ENCODE peak calls at places on chromosome 11, in nine cellular contexts. T is transverse colon, Q is upper lobe of left lung, S is HCT116, Y is spleen, H is SK-N-SH, E is stomach, I is endothelial cell of umbilical vein, G is esophagus muscularis mucosa. C is an unnamed sample.

GRCh38 chr11:109140857-109141515 is 281.0 kb upstream of the C11orf87 start:
- DNase-seq in Q (no peak), T (no peak), H (no peak), G (no peak), S (no peak), E (no peak), I (no peak), Y (no peak), C (no peak)

GRCh38 chr11:120170741-120171261 is 32.9 kb upstream of the TRIM29 start:
- DNase-seq in T (no peak), I (no peak), H (no peak), Y (no peak), E (no peak), Q (peak), S (no peak), G (peak), C (no peak)

GRCh38 chr11:63277345-63277943 is 34.0 kb upstream of the SLC22A25 start:
- DNase-seq in I (no peak), E (no peak), H (no peak), G (no peak), Q (no peak), T (no peak), S (no peak), Y (no peak), C (no peak)

GRCh38 chr11:126465573-126466287 is 110.2 kb downstream of the ST3GAL4 start:
- DNase-seq in G (no peak), S (no peak), Q (no peak), H (peak), E (peak), T (peak), Y (peak), I (no peak), C (no peak)

GRCh38 chr11:62370743-62371440 is 33.6 kb downstream of the ASRGL1 start:
- DNase-seq in S (no peak), G (no peak), I (no peak), Y (peak), H (no peak), Q (peak), T (peak), E (peak), C (no peak)

GRCh38 chr11:47186076-47186936 is at the start of gene PACSIN3:
- DNase-seq in Q (peak), Y (peak), G (no peak), E (peak), T (peak), I (peak), H (peak), S (no peak), C (no peak)

GRCh38 chr11:30107899-30108298 is 91.1 kb upstream of the KCNA4 start:
- DNase-seq in T (no peak), I (no peak), G (no peak), H (no peak), Y (no peak), E (no peak), Q (no peak), S (no peak), C (no peak)

GRCh38 chr11:45156201-45156600 is 9.8 kb downstream of the PRDM11 start:
- DNase-seq in Q (no peak), Y (peak), T (no peak), S (no peak), H (no peak), E (no peak), I (no peak), G (no peak), C (no peak)

GRCh38 chr11:6354651-6355485 is 34.6 kb upstream of the CAVIN3 start:
- DNase-seq in T (no peak), Q (no peak), Y (no peak), I (peak), E (no peak), H (no peak), S (no peak), G (no peak), C (no peak)

GRCh38 chr11:117998664-117999353 is 12.6 kb downstream of the IL10RA start:
- DNase-seq in G (no peak), T (no peak), H (no peak), I (no peak), E (no peak), S (no peak), Q (peak), Y (peak), C (no peak)

GRCh38 chr11:73268671-73269271 is 3.4 kb upstream of the P2RY6 start:
- DNase-seq in G (no peak), S (no peak), Y (no peak), I (no peak), E (peak), Q (no peak), H (no peak), T (no peak), C (no peak)

GRCh38 chr11:20035701-20036601 is 124.3 kb downstream of the DBX1 start:
- DNase-seq in Q (no peak), I (no peak), H (no peak), Y (no peak), S (no peak), E (no peak), G (no peak), T (no peak), C (no peak)

GRCh38 chr11:10263929-10264328 is 30.1 kb downstream of the SBF2 start:
- DNase-seq in S (no peak), E (no peak), Y (no peak), I (no peak), H (no peak), T (no peak), G (no peak), Q (no peak), C (no peak)

GRCh38 chr11:66546368-66546965 is at the start of gene ACTN3:
- DNase-seq in Q (peak), G (no peak), E (no peak), S (no peak), Y (peak), I (no peak), T (peak), H (peak), C (peak)

GRCh38 chr11:112280268-112281126 is 19.8 kb upstream of the PLET1 start:
- DNase-seq in T (peak), S (peak), I (peak), Q (no peak), H (peak), Y (peak), E (peak), G (no peak), C (peak)

GRCh38 chr11:90124371-90124770 is 10.1 kb upstream of the NAALAD2 start:
- DNase-seq in T (no peak), E (no peak), Y (no peak), H (no peak), I (no peak), S (no peak), Q (no peak), G (no peak), C (no peak)

GRCh38 chr11:70595452-70595851 is 197.1 kb downstream of the CTTN start:
- DNase-seq in Q (no peak), S (no peak), E (no peak), G (no peak), Y (no peak), T (no peak), I (no peak), H (no peak), C (no peak)

GRCh38 chr11:2265854-2266585 is 4.4 kb downstream of the ASCL2 start:
- DNase-seq in H (no peak), I (no peak), Y (no peak), G (peak), Q (no peak), E (peak), S (no peak), T (no peak), C (peak)

GRCh38 chr11:121041072-121041471 is 17.2 kb downstream of the TBCEL start:
- DNase-seq in T (no peak), Q (no peak), Y (no peak), E (no peak), G (no peak), S (no peak), H (no peak), I (no peak), C (no peak)

GRCh38 chr11:8799273-8799672 is 111.7 kb upstream of the AKIP1 start:
- DNase-seq in Y (no peak), I (no peak), T (no peak), Q (no peak), H (no peak), E (no peak), S (no peak), G (no peak), C (no peak)

GRCh38 chr11:79087957-79088318 is 352.9 kb downstream of the TENM4 start:
- DNase-seq in H (peak), E (no peak), T (no peak), I (no peak), G (no peak), Y (no peak), Q (no peak), S (no peak), C (no peak)

GRCh38 chr11:117492578-117493251 is 165.1 kb downstream of the CEP164 start:
- DNase-seq in T (no peak), Y (peak), Q (no peak), I (no peak), E (no peak), G (no peak), S (no peak), H (peak), C (no peak)

GRCh38 chr11:2012440-2012839 is 14.8 kb upstream of the H19 start:
- DNase-seq in G (no peak), H (no peak), I (no peak), T (no peak), S (no peak), E (no peak), Q (no peak), Y (no peak), C (no peak)

GRCh38 chr11:736431-736830 is 10.8 kb upstream of the TALDO1 start:
- DNase-seq in G (no peak), Y (no peak), E (no peak), H (no peak), Q (no peak), S (no peak), T (no peak), I (no peak), C (no peak)

GRCh38 chr11:45079943-45080719 is 66.3 kb upstream of the PRDM11 start:
- DNase-seq in Q (no peak), H (no peak), Y (peak), I (no peak), E (peak), G (no peak), T (peak), S (no peak), C (no peak)

GRCh38 chr11:93570759-93571413 is 27.7 kb upstream of the SMCO4 start:
- DNase-seq in T (peak), E (no peak), G (no peak), S (no peak), Q (no peak), H (no peak), I (no peak), Y (no peak), C (peak)

GRCh38 chr11:4665424-4665823 is 21.6 kb downstream of the OR51E1 start:
- DNase-seq in E (no peak), Y (no peak), S (no peak), T (no peak), H (no peak), I (no peak), G (no peak), Q (no peak), C (no peak)

GRCh38 chr11:106322111-106322510 is 244.6 kb downstream of the AASDHPPT start:
- DNase-seq in G (no peak), T (no peak), Y (no peak), I (no peak), S (no peak), H (no peak), E (no peak), Q (no peak), C (no peak)

GRCh38 chr11:8638300-8638699 is 44.2 kb downstream of the TRIM66 start:
- DNase-seq in G (no peak), Y (no peak), S (no peak), Q (no peak), T (no peak), I (no peak), E (no peak), H (no peak), C (no peak)

GRCh38 chr11:79170289-79170688 is 270.5 kb downstream of the TENM4 start:
- DNase-seq in S (no peak), Q (no peak), T (no peak), Y (no peak), I (no peak), H (no peak), G (no peak), E (no peak), C (no peak)

GRCh38 chr11:78292109-78292803 is 103.5 kb downstream of the USP35 start:
- DNase-seq in E (no peak), Y (no peak), Q (no peak), H (no peak), T (no peak), S (no peak), G (no peak), I (no peak), C (no peak)

GRCh38 chr11:3080104-3080503 is 22.9 kb upstream of the CARS1 start:
- DNase-seq in H (no peak), I (no peak), E (no peak), T (no peak), Y (no peak), Q (no peak), S (no peak), G (no peak), C (no peak)

GRCh38 chr11:68169442-68169841 is 43.7 kb downstream of the KMT5B start:
- DNase-seq in T (no peak), E (no peak), G (no peak), I (no peak), Q (no peak), H (no peak), S (no peak), Y (no peak), C (no peak)

GRCh38 chr11:66720223-66720898 is 8.7 kb downstream of the SPTBN2 start:
- DNase-seq in S (peak), I (peak), E (peak), H (peak), Q (no peak), G (no peak), Y (peak), T (peak), C (peak)

GRCh38 chr11:128927683-128928336 is 14.9 kb downstream of the TP53AIP1 start:
- DNase-seq in S (no peak), T (no peak), E (no peak), Y (peak), H (no peak), Q (no peak), G (no peak), I (no peak), C (no peak)

DNA sequence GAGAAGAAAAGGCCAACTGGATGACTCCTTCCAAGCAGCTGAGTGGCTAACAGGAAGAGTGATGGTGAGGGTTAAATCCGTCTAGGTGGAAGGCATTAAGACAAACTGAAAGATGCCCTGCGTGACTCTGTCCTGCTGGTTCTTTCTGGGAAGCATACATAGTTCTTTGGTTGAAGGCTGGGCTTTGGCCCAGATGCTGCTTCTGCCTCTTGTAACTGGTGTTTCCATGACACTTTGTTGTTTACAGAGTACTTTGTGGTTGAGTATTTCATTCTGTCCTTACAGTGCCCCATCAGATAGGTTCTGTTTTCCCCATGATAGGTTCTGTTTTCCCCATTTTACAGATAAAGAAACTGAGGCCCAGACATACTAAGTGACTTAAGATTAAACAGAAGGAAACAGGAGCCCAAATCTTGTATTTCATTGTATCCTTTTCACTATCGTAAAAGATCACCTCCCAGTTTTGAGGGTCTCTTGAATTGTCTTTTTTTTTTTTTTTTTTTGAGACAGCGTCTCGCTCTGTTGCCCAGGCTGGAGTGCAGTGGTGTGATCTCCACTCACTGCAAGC is 124.3 kb upstream of the RASSF10 start:
- DNase-seq in Y (no peak), T (no peak), H (no peak), S (no peak), Q (no peak), I (no peak), G (no peak), E (no peak), C (no peak)
- TF ChIP-seq POLR2AphosphoS5 in Y (no peak), T (peak), H (no peak), S (no peak), Q (no peak), I (no peak), G (no peak), E (peak), C (no peak)

GRCh38 chr11:27926981-27927481 is 180.9 kb downstream of the KIF18A start:
- DNase-seq in I (no peak), T (no peak), Q (no peak), Y (no peak), E (no peak), H (no peak), G (no peak), S (no peak), C (no peak)

GRCh38 chr11:27916541-27917100 is 191.3 kb downstream of the KIF18A start:
- DNase-seq in S (no peak), T (no peak), Q (no peak), G (no peak), I (no peak), H (no peak), Y (no peak), E (no peak), C (no peak)

GRCh38 chr11:27926469-27926868 is 181.5 kb downstream of the KIF18A start:
- DNase-seq in Q (no peak), G (no peak), E (no peak), I (no peak), T (no peak), S (no peak), Y (no peak), H (no peak), C (no peak)

GRCh38 chr11:27926056-27926455 is 181.9 kb downstream of the KIF18A start:
- DNase-seq in I (no peak), T (no peak), G (no peak), Q (no peak), H (no peak), E (no peak), Y (no peak), S (no peak), C (no peak)

GRCh38 chr11:27921472-27921871 is 186.5 kb downstream of the KIF18A start:
- DNase-seq in I (no peak), E (no peak), H (no peak), T (no peak), S (no peak), Q (no peak), G (no peak), Y (no peak), C (no peak)
- H3K4me3 ChIP-seq in I (no peak), E (no peak), H (no peak), T (no peak), S (no peak), Q (no peak), G (no peak), Y (no peak), C (no peak)

GRCh38 chr11:114152162-114152561 is 92.7 kb downstream of the ZBTB16 start:
- DNase-seq in S (no peak), T (no peak), Y (no peak), H (no peak), I (no peak), E (no peak), Q (no peak), G (no peak), C (no peak)

GRCh38 chr11:114150671-114151070 is 91.2 kb downstream of the ZBTB16 start:
- DNase-seq in G (no peak), E (peak), Q (no peak), H (no peak), I (no peak), Y (no peak), S (no peak), T (no peak), C (no peak)

GRCh38 chr11:114147389-114148382 is 88.2 kb downstream of the ZBTB16 start:
- DNase-seq in T (no peak), Y (no peak), E (peak), S (no peak), H (no peak), Q (no peak), I (peak), G (no peak), C (no peak)

GRCh38 chr11:114151631-114152030 is 92.1 kb downstream of the ZBTB16 start:
- DNase-seq in Y (no peak), T (no peak), G (no peak), H (no peak), Q (no peak), S (no peak), I (no peak), E (no peak), C (no peak)

GRCh38 chr11:114149689-114150407 is 90.3 kb downstream of the ZBTB16 start:
- DNase-seq in H (no peak), G (no peak), T (no peak), Q (no peak), E (no peak), I (no peak), S (no peak), Y (no peak), C (no peak)
- H3K27ac ChIP-seq in H (no peak), G (peak), T (peak), Q (peak), E (peak), I (no peak), S (no peak), Y (no peak), C (peak)

GRCh38 chr11:75402002-75402773 is 2.9 kb downstream of the RPS3 start:
- DNase-seq in G (no peak), T (no peak), S (no peak), H (no peak), Q (no peak), Y (peak), E (no peak), I (no peak), C (no peak)
- TF ChIP-seq POLR2AphosphoS5 in G (no peak), T (no peak), S (no peak), H (no peak), Q (no peak), Y (no peak), E (no peak), I (no peak), C (no peak)

GRCh38 chr11:69298778-69299461 is 5.0 kb downstream of the MYEOV start:
- DNase-seq in T (no peak), E (no peak), Y (peak), S (no peak), Q (no peak), G (no peak), H (no peak), I (no peak), C (no peak)

GRCh38 chr11:69297926-69298777 is 4.2 kb downstream of the MYEOV start:
- DNase-seq in I (peak), H (no peak), E (peak), Y (peak), S (peak), T (peak), Q (no peak), G (no peak), C (peak)

GRCh38 chr11:69295995-69296889 is 2.3 kb downstream of the MYEOV start:
- DNase-seq in G (no peak), I (no peak), H (no peak), Q (peak), T (peak), E (peak), Y (peak), S (no peak), C (no peak)

GRCh38 chr11:69296890-69297224 is 2.9 kb downstream of the MYEOV start:
- DNase-seq in E (peak), T (peak), I (no peak), H (no peak), Q (no peak), G (no peak), S (no peak), Y (no peak), C (no peak)

DNA sequence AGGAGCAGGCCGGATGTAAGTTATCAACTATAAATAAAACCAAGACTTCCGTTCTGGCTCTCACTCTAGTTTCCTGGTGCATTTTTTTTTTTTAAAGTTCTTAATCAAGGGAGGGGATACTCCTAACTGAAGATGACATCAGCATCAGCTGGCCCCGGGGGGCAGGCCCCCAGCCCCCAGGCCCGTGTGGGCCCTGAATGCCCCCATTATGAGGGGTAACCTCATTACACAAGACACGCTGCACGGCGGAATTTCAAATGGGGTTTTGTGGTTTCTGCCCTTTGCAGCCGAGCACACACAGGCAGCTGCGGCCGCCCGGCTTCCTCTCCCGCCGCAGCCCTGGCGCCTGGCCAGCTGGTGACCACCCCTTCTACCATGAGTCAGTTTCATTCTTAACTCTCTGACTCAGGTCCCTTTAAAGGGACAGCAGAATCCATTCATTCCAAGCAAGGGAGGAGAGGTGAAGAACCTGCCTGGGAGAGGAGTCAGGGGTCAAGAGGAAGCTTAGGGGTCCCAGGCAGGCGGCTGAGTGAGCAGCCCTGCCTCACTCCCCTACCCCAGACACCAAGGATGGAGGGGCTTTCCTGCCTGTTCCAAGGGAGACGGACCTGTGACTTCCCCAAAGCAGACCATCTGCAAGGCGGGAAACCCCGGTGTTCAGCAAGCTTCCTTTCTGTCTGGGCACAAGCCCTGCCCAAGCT is 3.4 kb downstream of the MYEOV start:
- DNase-seq in I (peak), Q (peak), T (peak), G (peak), S (peak), Y (peak), H (peak), E (peak), C (peak)
- H3K4me3 ChIP-seq in I (no peak), Q (peak), T (no peak), G (peak), S (peak), Y (peak), H (peak), E (peak), C (peak)

DNA sequence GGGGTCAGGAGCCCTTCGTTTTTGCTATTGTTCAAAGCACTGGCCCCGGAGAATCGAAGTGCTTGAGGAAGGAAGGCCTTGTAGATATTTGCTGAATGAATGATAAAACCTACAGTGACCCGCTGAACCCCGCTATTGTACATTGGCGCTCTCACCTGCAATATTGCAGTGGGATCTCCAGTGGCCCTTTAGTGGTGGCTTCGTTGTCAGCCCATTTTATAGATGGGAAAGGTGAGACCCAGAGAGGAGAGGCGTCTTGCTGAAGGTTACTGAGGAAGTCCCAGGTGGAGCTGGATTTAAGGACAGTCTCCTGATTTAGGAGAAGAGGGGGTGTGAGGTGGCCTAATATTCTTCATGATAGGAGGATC is 1.2 kb downstream of the CDC42EP2 start:
- DNase-seq in Q (no peak), G (no peak), E (no peak), T (no peak), S (no peak), Y (no peak), H (no peak), I (no peak), C (no peak)
- H3K27ac ChIP-seq in Q (peak), G (peak), E (peak), T (peak), S (peak), Y (peak), H (no peak), I (peak), C (peak)

C was measured in prostate gland.